ENCODE peak calls at places on chromosomes 13 and 19, in five cellular contexts. One of them, this sample, is unnamed.

GRCh38 chr13:67018775-67019174 is 211.4 kb downstream of the PCDH9 start:
- DNase-seq in T-helper 17 cell: no peak
- DNase-seq in caudate nucleus: no peak
- DNase-seq in GM12865: no peak
- DNase-seq in OCI-M1: no peak
- DNase-seq in this sample: no peak

GRCh38 chr19:6738726-6739389 is 622 bp upstream of the TRIP10 start:
- DNase-seq in GM12865: peak
- DNase-seq in T-helper 17 cell: no peak
- DNase-seq in caudate nucleus: no peak
- DNase-seq in OCI-M1: no peak
- DNase-seq in this sample: no peak

GRCh38 chr13:31267126-31267784 is 67.5 kb downstream of the B3GLCT start:
- DNase-seq in caudate nucleus: no peak
- DNase-seq in OCI-M1: no peak
- DNase-seq in GM12865: no peak
- DNase-seq in T-helper 17 cell: no peak
- DNase-seq in this sample: peak

GRCh38 chr19:18795540-18795939 is 4.4 kb upstream of the COMP start:
- DNase-seq in caudate nucleus: no peak
- DNase-seq in OCI-M1: no peak
- DNase-seq in GM12865: no peak
- DNase-seq in T-helper 17 cell: no peak
- DNase-seq in this sample: no peak

GRCh38 chr19:31166206-31166605 is 183.0 kb downstream of the TSHZ3 start:
- DNase-seq in caudate nucleus: no peak
- DNase-seq in T-helper 17 cell: no peak
- DNase-seq in GM12865: no peak
- DNase-seq in OCI-M1: no peak
- DNase-seq in this sample: no peak

GRCh38 chr13:24323036-24323738 is 13.8 kb downstream of the C1QTNF9 start:
- DNase-seq in caudate nucleus: no peak
- DNase-seq in GM12865: no peak
- DNase-seq in T-helper 17 cell: no peak
- DNase-seq in OCI-M1: no peak
- DNase-seq in this sample: no peak

GRCh38 chr13:50161052-50161451 is 145.8 kb downstream of the KCNRG start:
- DNase-seq in GM12865: no peak
- DNase-seq in OCI-M1: peak
- DNase-seq in caudate nucleus: no peak
- DNase-seq in T-helper 17 cell: no peak
- DNase-seq in this sample: no peak

GRCh38 chr13:73275163-73275562 is 216.4 kb downstream of the KLF5 start:
- DNase-seq in GM12865: no peak
- DNase-seq in T-helper 17 cell: no peak
- DNase-seq in caudate nucleus: no peak
- DNase-seq in OCI-M1: peak
- DNase-seq in this sample: no peak

GRCh38 chr13:24927810-24928404 is 163.9 kb downstream of the RNF17 start:
- DNase-seq in caudate nucleus: no peak
- DNase-seq in OCI-M1: no peak
- DNase-seq in T-helper 17 cell: no peak
- DNase-seq in GM12865: no peak
- DNase-seq in this sample: no peak

GRCh38 chr19:19821366-19822147 is at the start of gene ZNF506:
- DNase-seq in OCI-M1: peak
- DNase-seq in GM12865: peak
- DNase-seq in T-helper 17 cell: peak
- DNase-seq in caudate nucleus: peak
- DNase-seq in this sample: peak

GRCh38 chr13:100361504-100361903 is 227.1 kb downstream of the GGACT start:
- DNase-seq in caudate nucleus: no peak
- DNase-seq in GM12865: no peak
- DNase-seq in OCI-M1: no peak
- DNase-seq in T-helper 17 cell: no peak
- DNase-seq in this sample: no peak

GRCh38 chr13:106689906-106690305 is 122.0 kb upstream of the ARGLU1 start:
- DNase-seq in GM12865: no peak
- DNase-seq in OCI-M1: no peak
- DNase-seq in caudate nucleus: no peak
- DNase-seq in T-helper 17 cell: no peak
- DNase-seq in this sample: no peak

GRCh38 chr13:114130708-114131580 is 1.5 kb downstream of the RASA3 start:
- DNase-seq in GM12865: peak
- DNase-seq in OCI-M1: peak
- DNase-seq in T-helper 17 cell: peak
- DNase-seq in caudate nucleus: no peak
- DNase-seq in this sample: peak

GRCh38 chr13:73967397-73968165 is 166.6 kb downstream of the KLF12 start:
- DNase-seq in GM12865: peak
- DNase-seq in T-helper 17 cell: no peak
- DNase-seq in OCI-M1: peak
- DNase-seq in caudate nucleus: no peak
- DNase-seq in this sample: no peak

GRCh38 chr13:76663941-76664340 is 222.3 kb downstream of the KCTD12 start:
- DNase-seq in T-helper 17 cell: no peak
- DNase-seq in caudate nucleus: no peak
- DNase-seq in GM12865: no peak
- DNase-seq in OCI-M1: no peak
- DNase-seq in this sample: no peak

GRCh38 chr13:76638160-76638559 is 248.0 kb downstream of the KCTD12 start:
- DNase-seq in OCI-M1: no peak
- DNase-seq in GM12865: no peak
- DNase-seq in T-helper 17 cell: no peak
- DNase-seq in caudate nucleus: no peak
- DNase-seq in this sample: no peak

GRCh38 chr13:90997951-90998350 is 349.5 kb upstream of the MIR17HG start:
- DNase-seq in OCI-M1: no peak
- DNase-seq in T-helper 17 cell: no peak
- DNase-seq in GM12865: no peak
- DNase-seq in caudate nucleus: no peak
- DNase-seq in this sample: no peak

GRCh38 chr19:3420909-3421619 is 54.7 kb downstream of the NFIC start:
- DNase-seq in T-helper 17 cell: no peak
- DNase-seq in GM12865: no peak
- DNase-seq in OCI-M1: no peak
- DNase-seq in caudate nucleus: no peak
- DNase-seq in this sample: no peak

GRCh38 chr19:42764836-42765235 is 642 bp downstream of the PSG8 start:
- DNase-seq in caudate nucleus: no peak
- DNase-seq in GM12865: no peak
- DNase-seq in OCI-M1: no peak
- DNase-seq in T-helper 17 cell: no peak
- DNase-seq in this sample: no peak

GRCh38 chr19:3366104-3366760 is at the start of gene NFIC:
- DNase-seq in GM12865: peak
- DNase-seq in caudate nucleus: peak
- DNase-seq in T-helper 17 cell: peak
- DNase-seq in OCI-M1: peak
- DNase-seq in this sample: peak